ENCODE peak calls at places on chromosomes 6 and 20, in eight cellular contexts. P is CD4-positive, alpha-beta T cell; Q is activated CD4-positive, alpha-beta T cell treated with anti-CD3 and anti-CD28 coated beads for 36 hours; A is activated CD8-positive, alpha-beta memory T cell treated with anti-CD3 and anti-CD28 coated beads, Interleukin-2, amount 10 ng/mL, durations not matched to agents 7 days and 5 days; L is heart right ventricle; X is Right ventricle myocardium inferior; M is left lobe of liver; D is naive B cell. U is an unnamed sample.

GRCh38 chr20:58997141-58997770 is 9.8 kb downstream of the CTSZ start:
- ATAC-seq in Q (no peak), D (no peak), L (no peak), P (no peak), X (no peak), M (no peak), A (no peak), U (no peak)

GRCh38 chr6:3247255-3248146 is 11.2 kb upstream of the PSMG4 start:
- ATAC-seq in Q (no peak), A (no peak), P (no peak), M (no peak), L (peak; percentile 52), D (no peak), X (no peak), U (peak; percentile 7)

GRCh38 chr20:15882553-15882952 is 690.7 kb downstream of the KIF16B start:
- ATAC-seq in Q (no peak), P (no peak), L (no peak), D (no peak), A (no peak), M (no peak), X (no peak), U (no peak)

GRCh38 chr6:158143700-158144099 is 24.4 kb downstream of the SERAC1 start:
- ATAC-seq in D (no peak), X (no peak), L (no peak), A (peak; percentile 49), P (no peak), Q (no peak), M (peak; percentile 66), U (no peak)

GRCh38 chr6:169811521-169812256 is 60.3 kb downstream of the ERMARD start:
- ATAC-seq in D (no peak), M (no peak), Q (no peak), A (no peak), L (no peak), X (no peak), P (no peak), U (no peak)

GRCh38 chr6:7137335-7138106 is 29.8 kb downstream of the RREB1 start:
- ATAC-seq in A (peak; percentile 78), X (peak; percentile 48), Q (peak; percentile 80), P (peak; percentile 71), D (peak; percentile 8), M (no peak), L (peak; percentile 36), U (peak; percentile 42)

GRCh38 chr6:73263570-73263909 is 544 bp upstream of the KHDC1 start:
- ATAC-seq in L (peak; percentile 11), M (no peak), X (peak; percentile 20), A (peak; percentile 20), P (peak; percentile 20), Q (peak; percentile 23), D (no peak), U (no peak)

GRCh38 chr20:59221049-59221748 is 57.6 kb downstream of the ZNF831 start:
- ATAC-seq in L (peak; percentile 46), P (no peak), A (no peak), X (peak; percentile 71), D (no peak), M (no peak), Q (no peak), U (no peak)